ENCODE peak calls at places on chromosomes 2 and 18, in five cellular contexts. U is stimulated activated CD4-positive, alpha-beta T cell treated with anti-CD3 and anti-CD28 coated beads, TNF-alpha, amount 100 ng/mL, for 4 hours; R is prostate gland; V is RWPE1; C is astrocyte of the cerebellum. G is an unnamed sample.

GRCh38 chr2:121599963-121600651 is 49.2 kb downstream of the CLASP1 start:
- DNase-seq in U (no peak), R (no peak), V (no peak), C (no peak), G (no peak)

GRCh38 chr18:36673452-36673851 is 155.3 kb downstream of the TPGS2 start:
- DNase-seq in U (no peak), R (no peak), V (no peak), C (no peak), G (no peak)

GRCh38 chr18:75362435-75362834 is 65.1 kb downstream of the SMIM21 start:
- DNase-seq in U (no peak), R (no peak), V (no peak), C (no peak), G (no peak)

GRCh38 chr2:141195087-141195486 is 935.7 kb downstream of the LRP1B start:
- DNase-seq in U (no peak), R (no peak), V (no peak), C (no peak), G (no peak)

GRCh38 chr18:46567196-46567595 is 89.8 kb downstream of the LOXHD1 start:
- DNase-seq in U (no peak), R (no peak), V (no peak), C (no peak), G (no peak)

GRCh38 chr2:96142217-96143113 is 2.8 kb downstream of the DUSP2 start:
- DNase-seq in U (no peak), R (no peak), V (no peak), C (no peak), G (no peak)

GRCh38 chr2:240523451-240524281 is 34.1 kb downstream of the ANKMY1 start:
- DNase-seq in U (no peak), R (no peak), V (no peak), C (no peak), G (no peak)

GRCh38 chr2:70596293-70596692 is 42.7 kb upstream of the TGFA start:
- DNase-seq in U (no peak), R (no peak), V (peak), C (no peak), G (no peak)

GRCh38 chr18:35777042-35777441 is 195.4 kb upstream of the RMP24 start:
- DNase-seq in U (no peak), R (no peak), V (no peak), C (no peak), G (no peak)

GRCh38 chr2:127525692-127526141 is 572 bp downstream of the IWS1 start:
- DNase-seq in U (no peak), R (no peak), V (peak), C (peak), G (no peak)

GRCh38 chr18:72543362-72544055 is 633 bp downstream of the CBLN2 start:
- DNase-seq in U (no peak), R (no peak), V (no peak), C (no peak), G (no peak)

GRCh38 chr2:192498747-192499146 is 304.0 kb upstream of the TMEFF2 start:
- DNase-seq in U (no peak), R (no peak), V (no peak), C (no peak), G (no peak)

GRCh38 chr2:216799873-216800421 is 59.9 kb downstream of the TNP1 start:
- DNase-seq in U (no peak), R (no peak), V (no peak), C (no peak), G (no peak)

GRCh38 chr2:165868211-165868610 is 74.2 kb upstream of the GALNT3 start:
- DNase-seq in U (no peak), R (no peak), V (no peak), C (peak), G (no peak)

GRCh38 chr2:127455566-127456493 is 37.6 kb downstream of the PROC start:
- DNase-seq in U (no peak), R (no peak), V (no peak), C (no peak), G (no peak)

GRCh38 chr2:95310211-95310610 is 13.1 kb downstream of the KCNIP3 start:
- DNase-seq in U (no peak), R (no peak), V (no peak), C (no peak), G (no peak)

GRCh38 chr18:63439334-63439733 is 17.1 kb upstream of the VPS4B start:
- DNase-seq in U (no peak), R (peak), V (peak), C (peak), G (peak)

GRCh38 chr2:144496067-144496466 is 23.9 kb downstream of the ZEB2 start:
- DNase-seq in U (no peak), R (no peak), V (no peak), C (no peak), G (no peak)

GRCh38 chr2:10863837-10864236 is 47.9 kb upstream of the KCNF1 start:
- DNase-seq in U (no peak), R (no peak), V (no peak), C (no peak), G (no peak)

GRCh38 chr18:21998531-21998930 is 170.9 kb upstream of the GATA6 start:
- DNase-seq in U (no peak), R (no peak), V (no peak), C (no peak), G (no peak)

G was measured in lung.